ENCODE peak calls at places on chromosomes 4 and X, in six cellular contexts. G, A, M, L, E and T are unnamed samples. For H3K4me1, the result is how much of the 10 kb centered on the place peaks cover.

GRCh38 chrX:129043138-129043537 is 480.2 kb downstream of the SMARCA1 start:
- DNase-seq in G (no peak), A (no peak), M (no peak), L (no peak), E (no peak), T (no peak)

GRCh38 chr4:183876268-183876934 is 28.7 kb upstream of the STOX2 start:
- DNase-seq in G (peak), A (peak), M (peak), L (no peak), E (peak), T (peak)

GRCh38 chr4:184104419-184105101 is 113.1 kb downstream of the ENPP6 start:
- DNase-seq in G (peak), A (no peak), M (no peak), L (no peak), E (peak), T (no peak)

GRCh38 chrX:81259008-81259713 is 57.3 kb downstream of the SH3BGRL start:
- DNase-seq in G (no peak), A (no peak), M (no peak), L (no peak), E (no peak), T (no peak)

GRCh38 chr4:88722828-88723227 is 25.2 kb upstream of the NAP1L5 start:
- DNase-seq in G (no peak), A (no peak), M (no peak), L (no peak), E (no peak), T (peak)

GRCh38 chr4:123352240-123352945 is 44.2 kb upstream of the SPRY1 start:
- DNase-seq in G (no peak), A (no peak), M (peak), L (no peak), E (no peak), T (peak)

GRCh38 chr4:54473077-54473545 is 184.6 kb upstream of the KIT start:
- DNase-seq in G (peak), A (no peak), M (no peak), L (no peak), E (no peak), T (no peak)

GRCh38 chr4:65367306-65367705 is 303.0 kb downstream of the EPHA5 start:
- DNase-seq in G (no peak), A (no peak), M (no peak), L (no peak), E (no peak), T (no peak)

GRCh38 chrX:15563056-15563455 is 37.7 kb downstream of the ACE2 start:
- DNase-seq in G (no peak), A (peak), M (no peak), L (no peak), E (no peak), T (no peak)

GRCh38 chr4:79913581-79913980 is 159.4 kb downstream of the ANTXR2 start:
- DNase-seq in G (no peak), A (no peak), M (no peak), L (no peak), E (no peak), T (no peak)

GRCh38 chr4:45147866-45148265 is 421.5 kb upstream of the GNPDA2 start:
- DNase-seq in G (no peak), A (no peak), M (no peak), L (no peak), E (no peak), T (no peak)

GRCh38 chr4:8378776-8379175 is 61.7 kb downstream of the ACOX3 start:
- DNase-seq in G (no peak), A (no peak), M (no peak), L (no peak), E (no peak), T (no peak)

GRCh38 chr4:184143770-184144564 is 73.7 kb downstream of the ENPP6 start:
- DNase-seq in G (no peak), A (no peak), M (no peak), L (no peak), E (no peak), T (peak)

GRCh38 chrX:9983463-9983862 is 16.3 kb downstream of the CLDN34 start:
- DNase-seq in G (no peak), A (no peak), M (no peak), L (no peak), E (no peak), T (no peak)

GRCh38 chr4:129602447-129602846 is 506.5 kb downstream of the C4orf33 start:
- DNase-seq in G (no peak), A (no peak), M (no peak), L (no peak), E (no peak), T (no peak)

GRCh38 chr4:1556541-1557220 is 127.4 kb downstream of the FAM53A start:
- DNase-seq in G (no peak), A (no peak), M (no peak), L (no peak), E (no peak), T (no peak)

GRCh38 chr4:142778430-142778829 is 67.7 kb downstream of the INPP4B start:
- DNase-seq in G (no peak), A (no peak), M (no peak), L (no peak), E (no peak), T (no peak)

GRCh38 chrX:39759526-39760224 is 338.1 kb downstream of the BCOR start:
- DNase-seq in G (peak), A (no peak), M (no peak), L (no peak), E (no peak), T (no peak)

GRCh38 chr4:161936625-161937133 is 227.1 kb downstream of the FSTL5 start:
- DNase-seq in G (no peak), A (no peak), M (no peak), L (no peak), E (no peak), T (no peak)

GRCh38 chrX:153973127-153974002 is 811 bp downstream of the TMEM187 start:
- DNase-seq in G (no peak), A (no peak), M (no peak), L (no peak), E (no peak), T (no peak)

GRCh38 chrX:84339507-84340364 is 151.7 kb upstream of the RPS6KA6 start:
- DNase-seq in G (no peak), A (no peak), M (peak), L (no peak), E (no peak), T (no peak)

GRCh38 chr4:93605163-93605562 is 223.4 kb upstream of the ATOH1 start:
- DNase-seq in G (no peak), A (no peak), M (no peak), L (no peak), E (no peak), T (no peak)

GRCh38 chr4:139028191-139028661 is 12.6 kb downstream of the NOCT start:
- DNase-seq in G (peak), A (no peak), M (no peak), L (no peak), E (no peak), T (peak)

DNA sequence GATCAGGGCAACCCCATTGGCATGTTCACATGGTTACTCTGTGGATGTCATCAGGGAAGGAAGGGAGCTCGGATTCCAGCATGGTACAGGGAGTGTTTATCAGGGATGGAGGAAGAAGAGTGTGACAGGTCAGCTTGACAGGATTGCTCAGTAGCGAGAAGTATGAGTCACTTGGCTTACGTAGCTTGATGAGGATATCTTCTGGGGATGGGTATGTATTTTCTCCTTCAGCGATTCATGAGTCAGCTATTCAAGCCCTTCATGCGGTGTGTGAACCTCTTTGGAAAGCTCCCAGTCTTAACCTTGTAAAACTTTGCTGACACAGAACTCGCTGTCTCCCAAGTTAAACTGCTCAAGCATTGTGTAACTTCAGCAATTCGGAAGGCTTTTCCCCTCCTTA is 275.4 kb downstream of the ARHGAP10 start:
- DNase-seq in G (no peak), A (no peak), M (peak), L (peak), E (no peak), T (no peak)
- H3K4me1 ChIP-seq in G (under half), A (under half), M (under half), L (under half), E (under half), T (under half)

GRCh38 chrX:107730991-107731766 is 44.4 kb downstream of the TSC22D3 start:
- DNase-seq in G (no peak), A (no peak), M (no peak), L (no peak), E (no peak), T (no peak)
- H3K27ac ChIP-seq in G (peak), A (peak), M (no peak), L (no peak), E (peak), T (peak)

GRCh38 chr4:6342530-6343293 is 73.1 kb downstream of the WFS1 start:
- DNase-seq in G (no peak), A (no peak), M (peak), L (no peak), E (no peak), T (peak)

GRCh38 chr4:6345866-6346265 is 76.2 kb downstream of the WFS1 start:
- DNase-seq in G (no peak), A (no peak), M (no peak), L (no peak), E (no peak), T (no peak)

GRCh38 chr4:6345096-6345830 is 75.6 kb downstream of the WFS1 start:
- DNase-seq in G (no peak), A (no peak), M (no peak), L (no peak), E (no peak), T (no peak)

GRCh38 chr4:6341696-6342095 is 72.0 kb downstream of the WFS1 start:
- DNase-seq in G (no peak), A (no peak), M (no peak), L (no peak), E (no peak), T (no peak)

DNA sequence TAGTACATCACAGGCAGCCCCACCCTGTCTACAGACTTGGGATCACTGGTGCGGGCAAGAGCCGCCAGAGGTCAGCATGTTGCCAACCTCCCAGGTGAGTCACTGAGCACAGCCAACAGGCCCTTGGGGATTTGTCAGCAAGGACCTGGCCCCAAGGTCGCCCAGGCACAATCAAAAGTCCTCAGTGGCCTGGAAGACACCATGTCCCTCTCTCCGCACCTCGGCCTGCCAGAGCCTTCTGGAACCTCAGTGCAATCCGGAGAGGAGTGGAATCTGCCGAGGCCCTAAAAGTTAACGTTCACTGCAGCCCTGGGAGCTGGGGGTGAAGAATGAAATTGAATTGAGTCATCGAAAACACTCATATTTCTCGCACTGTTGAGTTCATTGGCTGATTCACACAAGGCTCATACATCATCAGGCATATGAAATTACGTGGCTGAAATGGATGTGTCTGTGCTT is 74.3 kb downstream of the WFS1 start:
- DNase-seq in G (peak), A (no peak), M (no peak), L (peak), E (no peak), T (no peak)
- TF ChIP-seq CTCF in G (no peak), A (no peak), M (no peak), L (peak), E (no peak), T (no peak)

DNA sequence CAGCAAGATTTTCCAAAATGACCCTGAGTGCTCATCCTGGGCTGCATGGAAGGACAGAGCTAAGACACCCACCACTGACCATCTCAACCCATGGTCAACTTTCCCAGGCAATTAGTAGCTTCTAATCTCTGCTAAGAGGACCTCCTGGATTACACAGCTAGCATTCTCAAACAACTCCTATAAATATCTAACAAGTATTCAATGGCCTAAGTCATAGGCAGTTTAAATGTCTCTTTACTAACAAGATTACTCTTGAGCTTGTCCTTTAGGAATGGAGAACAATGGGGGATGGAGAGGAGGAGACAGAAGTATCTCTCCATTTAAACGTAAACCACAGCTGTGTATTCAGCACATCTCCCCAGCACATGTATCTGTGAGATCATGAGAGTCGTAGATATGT is 118.1 kb downstream of the WDFY3 start:
- DNase-seq in G (no peak), A (no peak), M (peak), L (no peak), E (no peak), T (no peak)
- H3K4me1 ChIP-seq in G (under half), A (under half), M (under half), L (under half), E (under half), T (under half)

DNA sequence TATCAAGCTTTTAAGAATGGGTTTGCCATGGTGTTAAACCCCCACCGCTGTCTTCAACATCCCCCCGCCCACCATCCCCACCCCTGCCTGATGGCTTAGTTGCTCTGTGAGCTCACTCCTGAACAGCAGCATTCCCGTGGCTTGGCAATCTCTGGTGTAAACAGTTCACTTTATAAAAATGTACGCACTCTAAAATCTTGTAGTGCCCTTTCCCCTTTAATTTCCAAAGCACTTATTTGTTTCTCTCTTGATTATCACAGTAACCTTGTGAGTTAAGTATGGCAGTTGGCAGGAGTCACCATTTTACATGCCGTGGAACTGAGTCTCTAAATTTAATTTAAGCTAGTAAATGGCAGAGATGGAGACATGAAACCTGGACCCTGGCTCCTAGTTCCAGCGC is 123.0 kb downstream of the AFF1 start:
- DNase-seq in G (no peak), A (no peak), M (no peak), L (no peak), E (no peak), T (no peak)
- H3K27ac ChIP-seq in G (peak), A (peak), M (no peak), L (no peak), E (peak), T (peak)

DNA sequence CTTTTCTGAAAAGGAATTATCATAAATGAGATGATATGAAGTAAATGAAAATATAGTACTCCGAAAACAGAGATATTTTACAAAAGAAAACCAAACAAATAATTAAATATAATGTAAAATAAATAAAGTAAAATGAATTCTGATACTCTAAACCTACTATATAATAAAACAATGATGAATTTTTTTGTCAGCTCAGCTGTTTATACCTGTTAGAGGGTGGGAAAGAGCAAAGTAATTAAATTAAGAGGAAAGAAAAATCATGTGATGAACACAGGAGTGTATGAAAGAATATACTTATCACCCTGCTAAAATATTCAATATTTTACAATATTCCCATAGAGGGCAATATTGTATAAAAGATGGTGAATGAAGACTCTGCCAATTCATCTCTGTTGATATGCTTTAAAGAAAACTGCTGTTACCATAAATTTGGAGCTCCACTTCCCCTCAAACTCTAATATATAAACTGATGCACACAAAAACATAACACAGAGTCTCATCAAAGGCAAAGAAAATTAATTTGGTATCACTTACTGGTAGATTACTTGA is 6.5 kb upstream of the NDST4 start:
- DNase-seq in G (no peak), A (no peak), M (peak), L (no peak), E (no peak), T (no peak)
- TF ChIP-seq CTCF in G (no peak), A (no peak), M (peak), L (no peak), E (no peak), T (no peak)

GRCh38 chr4:37989398-37990260 is 29.4 kb downstream of the PTTG2 start:
- DNase-seq in G (no peak), A (no peak), M (no peak), L (no peak), E (no peak), T (no peak)
- H3K4me1 ChIP-seq in G (half or more), A (under half), M (under half), L (under half), E (under half), T (half or more)

GRCh38 chr4:6449746-6450369 is 22.6 kb downstream of the PPP2R2C start:
- DNase-seq in G (no peak), A (no peak), M (no peak), L (no peak), E (no peak), T (no peak)
- H3K27ac ChIP-seq in G (no peak), A (no peak), M (no peak), L (no peak), E (no peak), T (no peak)